ENCODE peak calls at places on chromosomes 12 and 14, in seven cellular contexts. H is mesendoderm; F is LHCN-M2; L is stimulated activated CD4-positive, alpha-beta T cell treated with anti-CD3 and anti-CD28 coated beads, Interleukin-1b, Interleukin-23, amount 100 ng/mL, for 4 hours; G is CD8-positive, alpha-beta T cell; Z is left ventricle myocardium superior; R is fibroblast of pulmonary artery. K is an unnamed sample.

GRCh38 chr12:82108615-82109014 is 249.6 kb downstream of the CCDC59 start:
- DNase-seq in H (no peak), F (no peak), L (no peak), G (no peak), Z (no peak), R (no peak), K (no peak)

GRCh38 chr12:29149691-29150382 is 759 bp downstream of the FAR2 start:
- DNase-seq in H (peak), F (no peak), L (no peak), G (no peak), Z (peak), R (no peak), K (no peak)

GRCh38 chr14:73392329-73393257 is 65.8 kb downstream of the NUMB start:
- DNase-seq in H (no peak), F (no peak), L (no peak), G (no peak), Z (no peak), R (no peak), K (no peak)

GRCh38 chr12:100611031-100611430 is 37.5 kb downstream of the GAS2L3 start:
- DNase-seq in H (no peak), F (peak), L (no peak), G (no peak), Z (no peak), R (no peak), K (no peak)

GRCh38 chr12:70721216-70721615 is 84.0 kb upstream of the PTPRB start:
- DNase-seq in H (no peak), F (no peak), L (no peak), G (no peak), Z (no peak), R (no peak), K (no peak)

GRCh38 chr14:105034314-105035039 is 13.6 kb upstream of the CDCA4 start:
- DNase-seq in H (no peak), F (no peak), L (no peak), G (no peak), Z (no peak), R (no peak), K (no peak)

GRCh38 chr12:92673756-92674155 is 29.0 kb upstream of the PLEKHG7 start:
- DNase-seq in H (no peak), F (no peak), L (no peak), G (no peak), Z (no peak), R (no peak), K (no peak)

GRCh38 chr14:101492716-101493115 is 68.6 kb upstream of the DIO3 start:
- DNase-seq in H (no peak), F (no peak), L (no peak), G (peak), Z (no peak), R (no peak), K (no peak)

GRCh38 chr12:28568709-28569108 is 378.5 kb downstream of the CCDC91 start:
- DNase-seq in H (no peak), F (no peak), L (no peak), G (no peak), Z (no peak), R (no peak), K (no peak)

GRCh38 chr12:4780624-4781023 is 60.4 kb downstream of the GALNT8 start:
- DNase-seq in H (no peak), F (no peak), L (no peak), G (no peak), Z (peak), R (no peak), K (no peak)

GRCh38 chr12:59067068-59067467 is 146.8 kb upstream of the LRIG3 start:
- DNase-seq in H (peak), F (peak), L (no peak), G (no peak), Z (no peak), R (peak), K (peak)

GRCh38 chr14:65412881-65413738 is 580 bp downstream of the FUT8 start:
- DNase-seq in H (peak), F (no peak), L (no peak), G (peak), Z (no peak), R (peak), K (peak)

K was measured in fibroblast of the aortic adventitia.